ENCODE peak calls at places on chromosomes 1 and 21, in seven cellular contexts. One of them, this sample, is unnamed.

GRCh38 chr1:86515597-86515996 is 31.3 kb upstream of the CLCA4 start:
- DNase-seq in H1: no peak
- DNase-seq in WTC11: peak
- DNase-seq in HCT116: peak
- DNase-seq in HepG2: peak
- DNase-seq in K562: peak
- DNase-seq in GM12878: no peak
- DNase-seq in this sample: peak

GRCh38 chr21:42532466-42533181 is 19.0 kb downstream of the SLC37A1 start:
- DNase-seq in H1: no peak
- DNase-seq in WTC11: no peak
- DNase-seq in HCT116: no peak
- DNase-seq in HepG2: no peak
- DNase-seq in K562: no peak
- DNase-seq in GM12878: no peak
- DNase-seq in this sample: no peak

GRCh38 chr1:3852711-3853498 is 4.1 kb downstream of the CEP104 start:
- DNase-seq in H1: no peak
- DNase-seq in WTC11: no peak
- DNase-seq in HCT116: no peak
- DNase-seq in HepG2: no peak
- DNase-seq in K562: no peak
- DNase-seq in GM12878: no peak
- DNase-seq in this sample: no peak

GRCh38 chr21:34793471-34793870 is 124.7 kb downstream of the CLIC6 start:
- DNase-seq in H1: no peak
- DNase-seq in WTC11: no peak
- DNase-seq in HCT116: no peak
- DNase-seq in HepG2: peak
- DNase-seq in K562: no peak
- DNase-seq in GM12878: no peak
- DNase-seq in this sample: no peak

GRCh38 chr21:27700974-27701614 is 734.2 kb upstream of the ADAMTS5 start:
- DNase-seq in H1: peak
- DNase-seq in WTC11: peak
- DNase-seq in HCT116: no peak
- DNase-seq in HepG2: peak
- DNase-seq in K562: peak
- DNase-seq in GM12878: no peak
- DNase-seq in this sample: peak

GRCh38 chr1:48470506-48470905 is 1.5 kb downstream of the SPATA6 start:
- DNase-seq in H1: peak
- DNase-seq in WTC11: peak
- DNase-seq in HCT116: no peak
- DNase-seq in HepG2: no peak
- DNase-seq in K562: no peak
- DNase-seq in GM12878: no peak
- DNase-seq in this sample: no peak

GRCh38 chr1:92701147-92701546 is 83.8 kb downstream of the EVI5 start:
- DNase-seq in H1: no peak
- DNase-seq in WTC11: no peak
- DNase-seq in HCT116: no peak
- DNase-seq in HepG2: no peak
- DNase-seq in K562: no peak
- DNase-seq in GM12878: no peak
- DNase-seq in this sample: no peak

GRCh38 chr1:39782103-39782502 is 6.6 kb downstream of the BMP8B start:
- DNase-seq in H1: no peak
- DNase-seq in WTC11: no peak
- DNase-seq in HCT116: no peak
- DNase-seq in HepG2: no peak
- DNase-seq in K562: no peak
- DNase-seq in GM12878: no peak
- DNase-seq in this sample: no peak

GRCh38 chr1:62131093-62131725 is 63.4 kb upstream of the L1TD1 start:
- DNase-seq in H1: peak
- DNase-seq in WTC11: peak
- DNase-seq in HCT116: no peak
- DNase-seq in HepG2: peak
- DNase-seq in K562: peak
- DNase-seq in GM12878: no peak
- DNase-seq in this sample: peak

GRCh38 chr1:8006037-8006963 is 19.8 kb downstream of the ERRFI1 start:
- DNase-seq in H1: no peak
- DNase-seq in WTC11: no peak
- DNase-seq in HCT116: no peak
- DNase-seq in HepG2: no peak
- DNase-seq in K562: no peak
- DNase-seq in GM12878: no peak
- DNase-seq in this sample: no peak

GRCh38 chr1:241706967-241707366 is 54.9 kb downstream of the WDR64 start:
- DNase-seq in H1: no peak
- DNase-seq in WTC11: no peak
- DNase-seq in HCT116: peak
- DNase-seq in HepG2: no peak
- DNase-seq in K562: no peak
- DNase-seq in GM12878: no peak
- DNase-seq in this sample: no peak
- TF ChIP-seq SP1 in H1: no peak
- TF ChIP-seq SP1 in WTC11: no peak
- TF ChIP-seq SP1 in HCT116: peak
- TF ChIP-seq SP1 in HepG2: no peak
- TF ChIP-seq SP1 in K562: no peak
- TF ChIP-seq SP1 in GM12878: no peak
- TF ChIP-seq SP1 in this sample: no peak

GRCh38 chr1:28878796-28879195 is 35.6 kb upstream of the EPB41 start:
- DNase-seq in H1: no peak
- DNase-seq in WTC11: no peak
- DNase-seq in HCT116: no peak
- DNase-seq in HepG2: no peak
- DNase-seq in K562: no peak
- DNase-seq in GM12878: no peak
- DNase-seq in this sample: no peak

GRCh38 chr1:28885982-28886730 is 28.2 kb upstream of the EPB41 start:
- DNase-seq in H1: no peak
- DNase-seq in WTC11: no peak
- DNase-seq in HCT116: no peak
- DNase-seq in HepG2: no peak
- DNase-seq in K562: no peak
- DNase-seq in GM12878: no peak
- DNase-seq in this sample: no peak

GRCh38 chr1:28883242-28883616 is 31.1 kb upstream of the EPB41 start:
- DNase-seq in H1: no peak
- DNase-seq in WTC11: no peak
- DNase-seq in HCT116: no peak
- DNase-seq in HepG2: no peak
- DNase-seq in K562: no peak
- DNase-seq in GM12878: no peak
- DNase-seq in this sample: no peak

GRCh38 chr1:28885472-28885877 is 28.9 kb upstream of the EPB41 start:
- DNase-seq in H1: no peak
- DNase-seq in WTC11: no peak
- DNase-seq in HCT116: no peak
- DNase-seq in HepG2: no peak
- DNase-seq in K562: no peak
- DNase-seq in GM12878: no peak
- DNase-seq in this sample: no peak

DNA sequence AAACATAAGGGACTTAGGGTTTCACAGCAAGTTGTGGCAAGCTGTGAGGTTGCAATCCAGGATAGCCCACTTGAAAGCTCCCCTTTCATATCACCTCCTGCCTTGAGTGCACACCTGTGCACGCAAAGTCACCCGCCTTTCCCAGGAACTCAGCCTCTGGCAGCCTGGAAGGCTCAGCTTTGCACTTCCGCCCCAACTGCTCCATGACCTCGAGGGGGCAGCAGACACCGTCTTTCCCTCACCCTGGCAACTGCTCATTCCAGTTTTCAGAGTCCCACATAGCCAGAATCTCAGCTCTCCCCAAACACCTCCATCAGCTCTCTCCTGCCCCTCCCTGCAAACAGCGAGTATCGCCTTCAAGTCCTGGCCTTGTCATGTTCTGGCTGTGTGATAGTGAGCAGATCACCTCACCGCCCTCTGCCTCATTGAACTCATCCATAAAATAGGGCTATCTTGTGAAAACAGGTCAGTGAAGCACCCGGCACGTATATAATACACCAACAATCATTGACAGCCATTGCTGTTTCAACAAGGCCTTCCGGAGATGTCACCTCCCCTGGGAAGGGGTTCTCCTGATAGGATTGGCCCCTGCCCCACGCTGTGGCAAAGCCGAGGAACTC is 32.2 kb upstream of the EPB41 start:
- DNase-seq in H1: peak
- DNase-seq in WTC11: peak
- DNase-seq in HCT116: peak
- DNase-seq in HepG2: peak
- DNase-seq in K562: peak
- DNase-seq in GM12878: peak
- DNase-seq in this sample: peak
- TF ChIP-seq SP1 in H1: no peak
- TF ChIP-seq SP1 in WTC11: peak
- TF ChIP-seq SP1 in HCT116: no peak
- TF ChIP-seq SP1 in HepG2: no peak
- TF ChIP-seq SP1 in K562: peak
- TF ChIP-seq SP1 in GM12878: peak
- TF ChIP-seq SP1 in this sample: no peak

DNA sequence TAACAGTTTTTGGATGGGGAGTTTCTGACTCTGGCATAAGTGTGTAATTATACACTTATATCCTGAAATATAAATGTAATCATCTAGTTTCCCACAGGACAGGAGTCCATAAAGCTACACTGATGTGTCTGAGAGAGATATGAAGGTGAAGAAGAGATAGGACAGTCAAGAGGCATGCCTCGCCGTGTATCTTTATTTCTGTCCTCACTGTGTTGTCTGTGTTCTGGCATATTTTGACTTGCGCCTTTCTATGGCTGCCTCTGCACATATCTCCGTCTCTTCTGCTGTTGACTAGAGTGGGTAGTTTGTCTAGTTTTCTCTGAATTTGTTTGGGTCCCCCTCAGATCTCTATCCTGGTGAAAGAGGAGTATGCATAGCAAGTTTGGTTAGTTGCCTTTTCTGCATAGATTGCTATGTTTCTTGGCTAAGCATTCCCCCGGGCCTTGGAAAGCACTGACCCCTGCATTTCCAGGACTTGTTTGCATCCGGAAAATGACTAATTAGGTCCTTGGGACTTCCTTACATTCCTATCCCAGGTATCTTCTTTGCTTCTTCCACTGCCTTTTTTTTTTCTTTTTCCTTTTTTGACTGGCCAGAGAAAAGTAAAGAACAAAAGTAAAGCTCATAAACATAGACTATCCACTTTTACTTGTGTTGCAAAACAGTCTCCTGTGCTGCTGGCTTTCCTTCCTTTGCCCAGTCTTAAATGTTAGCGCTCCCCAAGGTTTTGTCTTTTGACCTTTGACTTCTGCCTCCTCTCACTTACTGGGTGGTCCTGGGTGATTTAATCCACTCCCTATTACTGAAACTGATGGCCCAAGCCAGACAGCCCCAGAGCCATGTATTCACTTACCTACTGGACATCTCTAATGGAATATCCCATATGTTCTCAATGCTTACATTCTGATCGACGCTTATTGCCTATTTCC is 27.6 kb upstream of the CNN3 start:
- DNase-seq in H1: no peak
- DNase-seq in WTC11: no peak
- DNase-seq in HCT116: no peak
- DNase-seq in HepG2: no peak
- DNase-seq in K562: no peak
- DNase-seq in GM12878: no peak
- DNase-seq in this sample: no peak
- TF ChIP-seq SP1 in H1: no peak
- TF ChIP-seq SP1 in WTC11: no peak
- TF ChIP-seq SP1 in HCT116: no peak
- TF ChIP-seq SP1 in HepG2: no peak
- TF ChIP-seq SP1 in K562: no peak
- TF ChIP-seq SP1 in GM12878: no peak
- TF ChIP-seq SP1 in this sample: no peak

DNA sequence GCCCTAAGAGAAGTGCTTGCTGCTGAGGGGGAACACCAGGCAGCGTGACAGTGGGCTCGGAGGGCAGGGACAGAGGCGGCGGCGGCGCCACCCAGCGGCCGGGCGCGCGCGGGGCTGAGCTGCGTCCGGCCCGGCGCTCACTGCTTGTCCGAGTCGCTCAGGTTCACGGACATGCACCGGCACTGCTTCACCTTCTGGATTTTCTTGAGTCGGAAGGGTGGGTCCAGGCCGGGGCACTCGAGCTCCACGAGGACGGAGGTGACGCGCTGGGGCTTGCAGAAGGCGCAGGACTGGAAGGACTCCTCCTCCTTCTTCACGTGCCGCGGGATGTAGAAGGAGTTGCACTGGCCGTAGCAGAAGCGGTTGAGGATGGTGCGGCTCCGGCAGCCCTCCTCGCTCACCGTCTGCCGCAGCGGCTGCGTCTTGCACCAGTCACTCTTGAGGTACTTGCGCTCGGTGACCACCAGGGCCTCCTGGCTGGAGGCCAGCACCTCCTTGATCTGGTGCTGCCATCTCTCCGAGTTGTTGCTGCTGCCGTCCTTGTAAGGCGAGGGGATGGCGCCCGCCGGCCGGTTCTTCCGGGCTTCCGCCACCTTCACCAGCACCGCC is 119.0 kb downstream of the GREM2 start:
- DNase-seq in H1: peak
- DNase-seq in WTC11: peak
- DNase-seq in HCT116: no peak
- DNase-seq in HepG2: no peak
- DNase-seq in K562: peak
- DNase-seq in GM12878: no peak
- DNase-seq in this sample: peak
- TF ChIP-seq SP1 in H1: no peak
- TF ChIP-seq SP1 in WTC11: peak
- TF ChIP-seq SP1 in HCT116: no peak
- TF ChIP-seq SP1 in HepG2: no peak
- TF ChIP-seq SP1 in K562: no peak
- TF ChIP-seq SP1 in GM12878: no peak
- TF ChIP-seq SP1 in this sample: no peak

DNA sequence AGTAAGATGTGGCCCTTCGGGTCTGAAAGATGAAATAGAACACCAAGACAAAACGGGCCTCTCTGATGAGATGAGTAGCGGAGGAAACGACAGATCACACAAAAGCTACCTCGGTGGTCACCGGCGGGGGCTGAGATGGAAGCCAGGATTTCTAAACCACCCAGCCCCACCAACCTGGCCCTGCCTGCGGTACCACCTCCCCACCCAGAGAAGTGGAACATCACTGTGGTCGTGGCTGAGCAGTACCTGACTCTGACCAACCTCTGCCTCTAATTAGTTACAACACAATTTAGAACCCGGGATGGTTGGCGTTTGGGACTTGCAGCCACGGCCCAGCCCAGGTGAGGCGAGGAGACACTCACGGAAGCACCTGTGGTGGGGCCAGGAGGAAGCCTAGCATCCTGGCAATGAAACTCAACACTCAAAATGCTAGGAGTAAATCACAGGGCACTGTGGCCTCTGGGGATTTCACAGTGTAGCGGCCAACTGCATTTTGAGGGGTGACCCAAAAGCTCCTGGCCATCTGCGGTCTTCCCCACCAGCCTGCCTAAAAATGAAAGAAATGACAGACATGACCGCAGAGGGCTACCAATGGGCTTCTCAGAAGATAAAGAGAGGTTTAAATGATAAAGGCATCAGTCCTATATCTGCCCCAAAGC is 73.4 kb downstream of the ITPKB start:
- DNase-seq in H1: no peak
- DNase-seq in WTC11: no peak
- DNase-seq in HCT116: no peak
- DNase-seq in HepG2: no peak
- DNase-seq in K562: no peak
- DNase-seq in GM12878: no peak
- DNase-seq in this sample: no peak
- TF ChIP-seq SP1 in H1: no peak
- TF ChIP-seq SP1 in WTC11: no peak
- TF ChIP-seq SP1 in HCT116: no peak
- TF ChIP-seq SP1 in HepG2: no peak
- TF ChIP-seq SP1 in K562: no peak
- TF ChIP-seq SP1 in GM12878: no peak
- TF ChIP-seq SP1 in this sample: no peak